ENCODE peak calls at places on chromosomes 2 and 18, in six cellular contexts. One of them, this sample, is unnamed.

GRCh38 chr2:219629976-219630695 is 2.7 kb downstream of the SLC4A3 start:
- DNase-seq in gastrocnemius medialis: no peak
- DNase-seq in MCF 10A: no peak
- DNase-seq in Peyer's patch: no peak
- DNase-seq in stomach: no peak
- DNase-seq in neural progenitor cell: no peak
- DNase-seq in this sample: peak; percentile 47

GRCh38 chr2:144372484-144373195 is 147.3 kb downstream of the ZEB2 start:
- DNase-seq in gastrocnemius medialis: peak; percentile 7
- DNase-seq in MCF 10A: no peak
- DNase-seq in Peyer's patch: no peak
- DNase-seq in stomach: no peak
- DNase-seq in neural progenitor cell: no peak
- DNase-seq in this sample: no peak

GRCh38 chr2:134489732-134490384 is 228.9 kb downstream of the TMEM163 start:
- DNase-seq in gastrocnemius medialis: no peak
- DNase-seq in MCF 10A: no peak
- DNase-seq in Peyer's patch: no peak
- DNase-seq in stomach: no peak
- DNase-seq in neural progenitor cell: no peak
- DNase-seq in this sample: no peak

GRCh38 chr2:176096243-176096985 is 3.2 kb upstream of the HOXD12 start:
- DNase-seq in gastrocnemius medialis: no peak
- DNase-seq in MCF 10A: peak; percentile 56
- DNase-seq in Peyer's patch: no peak
- DNase-seq in stomach: no peak
- DNase-seq in neural progenitor cell: no peak
- DNase-seq in this sample: no peak

GRCh38 chr2:67259581-67260347 is 137.4 kb upstream of the ETAA1 start:
- DNase-seq in gastrocnemius medialis: no peak
- DNase-seq in MCF 10A: peak; percentile 71
- DNase-seq in Peyer's patch: no peak
- DNase-seq in stomach: no peak
- DNase-seq in neural progenitor cell: no peak
- DNase-seq in this sample: no peak

GRCh38 chr2:105969552-105969951 is 224.5 kb downstream of the UXS1 start:
- DNase-seq in gastrocnemius medialis: no peak
- DNase-seq in MCF 10A: peak; percentile 35
- DNase-seq in Peyer's patch: no peak
- DNase-seq in stomach: no peak
- DNase-seq in neural progenitor cell: peak; percentile 73
- DNase-seq in this sample: no peak

GRCh38 chr18:75249192-75249551 is 38.6 kb downstream of the TSHZ1 start:
- DNase-seq in gastrocnemius medialis: no peak
- DNase-seq in MCF 10A: no peak
- DNase-seq in Peyer's patch: no peak
- DNase-seq in stomach: no peak
- DNase-seq in neural progenitor cell: no peak
- DNase-seq in this sample: no peak

GRCh38 chr2:106097370-106098000 is 96.6 kb downstream of the UXS1 start:
- DNase-seq in gastrocnemius medialis: no peak
- DNase-seq in MCF 10A: no peak
- DNase-seq in Peyer's patch: no peak
- DNase-seq in stomach: no peak
- DNase-seq in neural progenitor cell: peak; percentile 23
- DNase-seq in this sample: no peak

GRCh38 chr2:62597323-62597722 is 91.3 kb upstream of the TMEM17 start:
- DNase-seq in gastrocnemius medialis: no peak
- DNase-seq in MCF 10A: no peak
- DNase-seq in Peyer's patch: no peak
- DNase-seq in stomach: no peak
- DNase-seq in neural progenitor cell: no peak
- DNase-seq in this sample: no peak

GRCh38 chr2:135059577-135059976 is 7.5 kb downstream of the RAB3GAP1 start:
- DNase-seq in gastrocnemius medialis: no peak
- DNase-seq in MCF 10A: no peak
- DNase-seq in Peyer's patch: no peak
- DNase-seq in stomach: no peak
- DNase-seq in neural progenitor cell: no peak
- DNase-seq in this sample: no peak

GRCh38 chr2:68870215-68870614 is 982 bp downstream of the BMP10 start:
- DNase-seq in gastrocnemius medialis: no peak
- DNase-seq in MCF 10A: peak; percentile 5
- DNase-seq in Peyer's patch: no peak
- DNase-seq in stomach: no peak
- DNase-seq in neural progenitor cell: no peak
- DNase-seq in this sample: no peak

GRCh38 chr2:199459286-199460100 is 1.8 kb upstream of the SATB2 start:
- DNase-seq in gastrocnemius medialis: peak; percentile 70
- DNase-seq in MCF 10A: peak; percentile 94
- DNase-seq in Peyer's patch: peak; percentile 60
- DNase-seq in stomach: peak; percentile 90
- DNase-seq in neural progenitor cell: peak; percentile 94
- DNase-seq in this sample: peak; percentile 58

GRCh38 chr2:168049609-168050008 is 197.8 kb downstream of the STK39 start:
- DNase-seq in gastrocnemius medialis: no peak
- DNase-seq in MCF 10A: no peak
- DNase-seq in Peyer's patch: no peak
- DNase-seq in stomach: no peak
- DNase-seq in neural progenitor cell: no peak
- DNase-seq in this sample: no peak

GRCh38 chr2:27506587-27506986 is 9.9 kb downstream of the GCKR start:
- DNase-seq in gastrocnemius medialis: no peak
- DNase-seq in MCF 10A: no peak
- DNase-seq in Peyer's patch: no peak
- DNase-seq in stomach: no peak
- DNase-seq in neural progenitor cell: no peak
- DNase-seq in this sample: no peak

GRCh38 chr2:192775461-192776262 is 580.9 kb upstream of the TMEFF2 start:
- DNase-seq in gastrocnemius medialis: no peak
- DNase-seq in MCF 10A: no peak
- DNase-seq in Peyer's patch: no peak
- DNase-seq in stomach: no peak
- DNase-seq in neural progenitor cell: no peak
- DNase-seq in this sample: no peak

GRCh38 chr18:50143891-50144290 is 51.1 kb downstream of the MYO5B start:
- DNase-seq in gastrocnemius medialis: no peak
- DNase-seq in MCF 10A: peak; percentile 86
- DNase-seq in Peyer's patch: no peak
- DNase-seq in stomach: no peak
- DNase-seq in neural progenitor cell: no peak
- DNase-seq in this sample: no peak

GRCh38 chr2:95268208-95269035 is 5.8 kb upstream of the PROM2 start:
- DNase-seq in gastrocnemius medialis: no peak
- DNase-seq in MCF 10A: no peak
- DNase-seq in Peyer's patch: no peak
- DNase-seq in stomach: peak; percentile 17
- DNase-seq in neural progenitor cell: no peak
- DNase-seq in this sample: no peak

GRCh38 chr2:84856785-84857184 is 24.1 kb downstream of the TRABD2A start:
- DNase-seq in gastrocnemius medialis: no peak
- DNase-seq in MCF 10A: no peak
- DNase-seq in Peyer's patch: no peak
- DNase-seq in stomach: no peak
- DNase-seq in neural progenitor cell: no peak
- DNase-seq in this sample: no peak

GRCh38 chr2:131046580-131047274 is 46.5 kb downstream of the FAM168B start:
- DNase-seq in gastrocnemius medialis: no peak
- DNase-seq in MCF 10A: no peak
- DNase-seq in Peyer's patch: no peak
- DNase-seq in stomach: peak; percentile 15
- DNase-seq in neural progenitor cell: no peak
- DNase-seq in this sample: no peak

GRCh38 chr2:70440621-70441020 is 113.0 kb downstream of the TGFA start:
- DNase-seq in gastrocnemius medialis: no peak
- DNase-seq in MCF 10A: no peak
- DNase-seq in Peyer's patch: no peak
- DNase-seq in stomach: no peak
- DNase-seq in neural progenitor cell: no peak
- DNase-seq in this sample: no peak

GRCh38 chr2:239181601-239182471 is 219.0 kb downstream of the HDAC4 start:
- DNase-seq in gastrocnemius medialis: no peak
- DNase-seq in MCF 10A: no peak
- DNase-seq in Peyer's patch: no peak
- DNase-seq in stomach: no peak
- DNase-seq in neural progenitor cell: peak; percentile 67
- DNase-seq in this sample: no peak

GRCh38 chr2:12651661-12652060 is 65.1 kb upstream of the TRIB2 start:
- DNase-seq in gastrocnemius medialis: no peak
- DNase-seq in MCF 10A: no peak
- DNase-seq in Peyer's patch: no peak
- DNase-seq in stomach: no peak
- DNase-seq in neural progenitor cell: no peak
- DNase-seq in this sample: no peak

GRCh38 chr2:222506230-222506934 is 82.0 kb downstream of the SGPP2 start:
- DNase-seq in gastrocnemius medialis: no peak
- DNase-seq in MCF 10A: no peak
- DNase-seq in Peyer's patch: no peak
- DNase-seq in stomach: no peak
- DNase-seq in neural progenitor cell: no peak
- DNase-seq in this sample: no peak

GRCh38 chr2:15668611-15669305 is 77.1 kb downstream of the DDX1 start:
- DNase-seq in gastrocnemius medialis: no peak
- DNase-seq in MCF 10A: no peak
- DNase-seq in Peyer's patch: no peak
- DNase-seq in stomach: no peak
- DNase-seq in neural progenitor cell: peak; percentile 25
- DNase-seq in this sample: no peak

GRCh38 chr18:77131652-77132368 is 773 bp downstream of the MBP start:
- DNase-seq in gastrocnemius medialis: peak; percentile 66
- DNase-seq in MCF 10A: peak; percentile 69
- DNase-seq in Peyer's patch: peak; percentile 60
- DNase-seq in stomach: peak; percentile 65
- DNase-seq in neural progenitor cell: peak; percentile 45
- DNase-seq in this sample: peak; percentile 80

GRCh38 chr2:20509766-20510490 is 63.1 kb downstream of the RHOB start:
- DNase-seq in gastrocnemius medialis: no peak
- DNase-seq in MCF 10A: peak; percentile 90
- DNase-seq in Peyer's patch: no peak
- DNase-seq in stomach: peak; percentile 71
- DNase-seq in neural progenitor cell: peak; percentile 87
- DNase-seq in this sample: no peak

GRCh38 chr18:38284992-38285391 is 719.4 kb upstream of the CELF4 start:
- DNase-seq in gastrocnemius medialis: no peak
- DNase-seq in MCF 10A: no peak
- DNase-seq in Peyer's patch: no peak
- DNase-seq in stomach: no peak
- DNase-seq in neural progenitor cell: no peak
- DNase-seq in this sample: no peak

GRCh38 chr2:6639870-6640639 is 225.7 kb downstream of the CMPK2 start:
- DNase-seq in gastrocnemius medialis: no peak
- DNase-seq in MCF 10A: no peak
- DNase-seq in Peyer's patch: no peak
- DNase-seq in stomach: no peak
- DNase-seq in neural progenitor cell: peak; percentile 89
- DNase-seq in this sample: no peak

GRCh38 chr2:63879876-63880433 is 38.3 kb downstream of the UGP2 start:
- DNase-seq in gastrocnemius medialis: no peak
- DNase-seq in MCF 10A: no peak
- DNase-seq in Peyer's patch: no peak
- DNase-seq in stomach: no peak
- DNase-seq in neural progenitor cell: no peak
- DNase-seq in this sample: no peak

GRCh38 chr2:105515581-105516415 is 116.9 kb upstream of the FHL2 start:
- DNase-seq in gastrocnemius medialis: peak; percentile 41
- DNase-seq in MCF 10A: peak; percentile 67
- DNase-seq in Peyer's patch: no peak
- DNase-seq in stomach: peak; percentile 93
- DNase-seq in neural progenitor cell: no peak
- DNase-seq in this sample: no peak

GRCh38 chr2:12819721-12820120 is 103.0 kb downstream of the TRIB2 start:
- DNase-seq in gastrocnemius medialis: no peak
- DNase-seq in MCF 10A: peak; percentile 74
- DNase-seq in Peyer's patch: no peak
- DNase-seq in stomach: no peak
- DNase-seq in neural progenitor cell: no peak
- DNase-seq in this sample: no peak

GRCh38 chr2:240624950-240625621 is at the start of gene GPR35:
- DNase-seq in gastrocnemius medialis: no peak
- DNase-seq in MCF 10A: no peak
- DNase-seq in Peyer's patch: peak; percentile 44
- DNase-seq in stomach: peak; percentile 47
- DNase-seq in neural progenitor cell: no peak
- DNase-seq in this sample: peak; percentile 85

GRCh38 chr2:128630974-128631697 is 312.5 kb upstream of the HS6ST1 start:
- DNase-seq in gastrocnemius medialis: no peak
- DNase-seq in MCF 10A: no peak
- DNase-seq in Peyer's patch: no peak
- DNase-seq in stomach: peak; percentile 10
- DNase-seq in neural progenitor cell: no peak
- DNase-seq in this sample: no peak

GRCh38 chr2:69298261-69298660 is 88.8 kb downstream of the GFPT1 start:
- DNase-seq in gastrocnemius medialis: no peak
- DNase-seq in MCF 10A: peak; percentile 89
- DNase-seq in Peyer's patch: no peak
- DNase-seq in stomach: no peak
- DNase-seq in neural progenitor cell: no peak
- DNase-seq in this sample: no peak

GRCh38 chr2:232367591-232368233 is 10.8 kb upstream of the ALPP start:
- DNase-seq in gastrocnemius medialis: no peak
- DNase-seq in MCF 10A: no peak
- DNase-seq in Peyer's patch: no peak
- DNase-seq in stomach: no peak
- DNase-seq in neural progenitor cell: peak; percentile 55
- DNase-seq in this sample: no peak
- TF ChIP-seq CTCF in gastrocnemius medialis: no peak
- TF ChIP-seq CTCF in MCF 10A: peak; percentile 26
- TF ChIP-seq CTCF in Peyer's patch: peak; percentile 10
- TF ChIP-seq CTCF in stomach: no peak
- TF ChIP-seq CTCF in neural progenitor cell: peak; percentile 47
- TF ChIP-seq CTCF in this sample: peak; percentile 23

GRCh38 chr2:71609958-71610357 is 156.6 kb downstream of the DYSF start:
- DNase-seq in gastrocnemius medialis: no peak
- DNase-seq in MCF 10A: peak; percentile 33
- DNase-seq in Peyer's patch: no peak
- DNase-seq in stomach: no peak
- DNase-seq in neural progenitor cell: no peak
- DNase-seq in this sample: no peak
- TF ChIP-seq CTCF in gastrocnemius medialis: no peak
- TF ChIP-seq CTCF in MCF 10A: peak; percentile 23
- TF ChIP-seq CTCF in Peyer's patch: peak; percentile 50
- TF ChIP-seq CTCF in stomach: no peak
- TF ChIP-seq CTCF in neural progenitor cell: no peak
- TF ChIP-seq CTCF in this sample: no peak

GRCh38 chr2:97957432-97958183 is 38.1 kb downstream of the TMEM131 start:
- DNase-seq in gastrocnemius medialis: no peak
- DNase-seq in MCF 10A: no peak
- DNase-seq in Peyer's patch: no peak
- DNase-seq in stomach: no peak
- DNase-seq in neural progenitor cell: no peak
- DNase-seq in this sample: peak; percentile 36
- TF ChIP-seq CTCF in gastrocnemius medialis: no peak
- TF ChIP-seq CTCF in MCF 10A: no peak
- TF ChIP-seq CTCF in Peyer's patch: no peak
- TF ChIP-seq CTCF in stomach: no peak
- TF ChIP-seq CTCF in neural progenitor cell: no peak
- TF ChIP-seq CTCF in this sample: no peak

GRCh38 chr2:146523218-146523617 is 1321.6 kb upstream of the ACVR2A start:
- DNase-seq in gastrocnemius medialis: no peak
- DNase-seq in MCF 10A: peak; percentile 3
- DNase-seq in Peyer's patch: no peak
- DNase-seq in stomach: no peak
- DNase-seq in neural progenitor cell: no peak
- DNase-seq in this sample: peak; percentile 2
- TF ChIP-seq CTCF in gastrocnemius medialis: no peak
- TF ChIP-seq CTCF in MCF 10A: peak; percentile 44
- TF ChIP-seq CTCF in Peyer's patch: no peak
- TF ChIP-seq CTCF in stomach: no peak
- TF ChIP-seq CTCF in neural progenitor cell: peak; percentile 56
- TF ChIP-seq CTCF in this sample: no peak

GRCh38 chr18:26546170-26546874 is 2.0 kb downstream of the KCTD1 start:
- DNase-seq in gastrocnemius medialis: no peak
- DNase-seq in MCF 10A: peak; percentile 68
- DNase-seq in Peyer's patch: no peak
- DNase-seq in stomach: no peak
- DNase-seq in neural progenitor cell: peak; percentile 67
- DNase-seq in this sample: no peak
- TF ChIP-seq CTCF in gastrocnemius medialis: no peak
- TF ChIP-seq CTCF in MCF 10A: no peak
- TF ChIP-seq CTCF in Peyer's patch: no peak
- TF ChIP-seq CTCF in stomach: no peak
- TF ChIP-seq CTCF in neural progenitor cell: no peak
- TF ChIP-seq CTCF in this sample: no peak

This sample was measured in GM13976.